ENCODE peak calls at places on chromosomes 2 and 18, in five cellular contexts. P, L, W, K and U are unnamed samples.

GRCh38 chr2:83602753-83603152 is 856.3 kb downstream of the SUCLG1 start:
- DNase-seq in P (no peak), K (no peak), L (no peak), W (no peak), U (no peak)

GRCh38 chr18:79191956-79192355 is 122.8 kb downstream of the ATP9B start:
- DNase-seq in W (no peak), K (no peak), P (no peak), L (no peak), U (no peak)

GRCh38 chr2:208025037-208025813 is at the start of gene PLEKHM3:
- DNase-seq in P (peak), L (peak), W (peak), K (peak), U (peak)

GRCh38 chr2:234858790-234859329 is 93.0 kb upstream of the SH3BP4 start:
- DNase-seq in W (no peak), K (no peak), L (no peak), P (no peak), U (no peak)

GRCh38 chr18:77754475-77755044 is 504.9 kb downstream of the GALR1 start:
- DNase-seq in L (no peak), P (no peak), W (no peak), K (no peak), U (no peak)

GRCh38 chr2:27857417-27858172 is 32.6 kb downstream of the RBKS start:
- DNase-seq in L (peak), K (no peak), P (no peak), W (peak), U (no peak)

GRCh38 chr2:204860249-204860648 is 315.0 kb downstream of the PARD3B start:
- DNase-seq in K (peak), L (no peak), P (no peak), W (no peak), U (no peak)

GRCh38 chr2:144776766-144777165 is 256.8 kb upstream of the ZEB2 start:
- DNase-seq in W (no peak), P (no peak), K (no peak), L (no peak), U (no peak)

GRCh38 chr2:192010073-192010472 is 163.2 kb upstream of the CAVIN2 start:
- DNase-seq in K (no peak), W (no peak), P (no peak), L (no peak), U (no peak)

GRCh38 chr2:98634406-98635092 is 26.2 kb downstream of the UNC50 start:
- DNase-seq in W (no peak), L (peak), K (no peak), P (no peak), U (peak)

GRCh38 chr18:72867721-72868665 is at the start of gene NETO1:
- DNase-seq in L (no peak), K (no peak), W (no peak), P (no peak), U (no peak)

GRCh38 chr2:129117427-129117826 is 798.8 kb upstream of the HS6ST1 start:
- DNase-seq in W (no peak), L (no peak), K (no peak), P (no peak), U (no peak)

GRCh38 chr2:62200868-62201267 is 5.0 kb downstream of the B3GNT2 start:
- DNase-seq in P (no peak), W (no peak), L (no peak), K (no peak), U (no peak)

GRCh38 chr2:129619471-129619870 is 360.0 kb upstream of the RAB6C start:
- DNase-seq in W (no peak), P (no peak), K (no peak), L (no peak), U (no peak)

GRCh38 chr2:56455642-56456041 is 271.9 kb downstream of the CCDC85A start:
- DNase-seq in L (no peak), K (no peak), W (no peak), P (no peak), U (no peak)

GRCh38 chr18:12862467-12862866 is 21.6 kb downstream of the PTPN2 start:
- DNase-seq in W (no peak), P (no peak), K (no peak), L (no peak), U (peak)

GRCh38 chr18:40387130-40387821 is 1567.8 kb upstream of the PIK3C3 start:
- DNase-seq in W (no peak), L (no peak), P (no peak), K (no peak), U (no peak)

GRCh38 chr2:71064754-71065621 is 3.5 kb upstream of the NAGK start:
- DNase-seq in K (no peak), P (no peak), L (no peak), W (no peak), U (no peak)

GRCh38 chr2:38818565-38818964 is 40.6 kb downstream of the GEMIN6 start:
- DNase-seq in W (no peak), P (no peak), L (no peak), K (no peak), U (no peak)

GRCh38 chr2:28658369-28658768 is 93.3 kb upstream of the PPP1CB start:
- DNase-seq in L (no peak), P (no peak), W (no peak), K (no peak), U (peak)

GRCh38 chr18:29838556-29838955 is 1204.0 kb downstream of the DSC3 start:
- DNase-seq in W (no peak), P (no peak), K (no peak), L (no peak), U (no peak)

GRCh38 chr2:242015366-242016065 is 146.0 kb downstream of the RTP5 start:
- DNase-seq in W (no peak), P (no peak), K (no peak), L (no peak), U (no peak)

GRCh38 chr2:215565897-215566296 is 130.0 kb upstream of the FN1 start:
- DNase-seq in W (no peak), K (no peak), P (no peak), L (no peak), U (no peak)